ENCODE peak calls at places on chromosomes 7 and 10, in five cellular contexts. One of them, this sample, is unnamed.

GRCh38 chr7:6533893-6534804 is 17.1 kb downstream of the GRID2IP start:
- DNase-seq in HCT116: no peak
- DNase-seq in H1: no peak
- DNase-seq in GM12878: peak
- DNase-seq in K562: no peak
- DNase-seq in this sample: no peak

GRCh38 chr10:103605359-103606156 is 112.1 kb downstream of the NEURL1 start:
- DNase-seq in HCT116: peak
- DNase-seq in H1: peak
- DNase-seq in GM12878: no peak
- DNase-seq in K562: peak
- DNase-seq in this sample: peak

GRCh38 chr10:70601775-70602174 is 766 bp downstream of the PRF1 start:
- DNase-seq in HCT116: no peak
- DNase-seq in H1: no peak
- DNase-seq in GM12878: no peak
- DNase-seq in K562: no peak
- DNase-seq in this sample: no peak

GRCh38 chr7:156153590-156153989 is 341.3 kb upstream of the SHH start:
- DNase-seq in HCT116: no peak
- DNase-seq in H1: no peak
- DNase-seq in GM12878: no peak
- DNase-seq in K562: no peak
- DNase-seq in this sample: no peak

GRCh38 chr10:61804414-61804813 is 97.1 kb upstream of the ARID5B start:
- DNase-seq in HCT116: no peak
- DNase-seq in H1: no peak
- DNase-seq in GM12878: no peak
- DNase-seq in K562: no peak
- DNase-seq in this sample: no peak

GRCh38 chr7:123557016-123557630 is 495 bp downstream of the NDUFA5 start:
- DNase-seq in HCT116: no peak
- DNase-seq in H1: no peak
- DNase-seq in GM12878: no peak
- DNase-seq in K562: no peak
- DNase-seq in this sample: no peak

GRCh38 chr7:20344396-20344795 is 13.7 kb downstream of the ITGB8 start:
- DNase-seq in HCT116: no peak
- DNase-seq in H1: no peak
- DNase-seq in GM12878: no peak
- DNase-seq in K562: no peak
- DNase-seq in this sample: no peak

GRCh38 chr10:11934262-11934661 is 108.3 kb downstream of the UPF2 start:
- DNase-seq in HCT116: no peak
- DNase-seq in H1: no peak
- DNase-seq in GM12878: no peak
- DNase-seq in K562: no peak
- DNase-seq in this sample: no peak

GRCh38 chr7:151897201-151897711 is 20.3 kb upstream of the PRKAG2 start:
- DNase-seq in HCT116: no peak
- DNase-seq in H1: peak
- DNase-seq in GM12878: no peak
- DNase-seq in K562: no peak
- DNase-seq in this sample: no peak

GRCh38 chr10:117360016-117360415 is 15.2 kb downstream of the PDZD8 start:
- DNase-seq in HCT116: no peak
- DNase-seq in H1: no peak
- DNase-seq in GM12878: no peak
- DNase-seq in K562: no peak
- DNase-seq in this sample: no peak

GRCh38 chr7:139619367-139619657 is 95.8 kb downstream of the CLEC2L start:
- DNase-seq in HCT116: no peak
- DNase-seq in H1: no peak
- DNase-seq in GM12878: no peak
- DNase-seq in K562: no peak
- DNase-seq in this sample: no peak

GRCh38 chr7:1364906-1365570 is 94.2 kb downstream of the MICALL2 start:
- DNase-seq in HCT116: no peak
- DNase-seq in H1: no peak
- DNase-seq in GM12878: no peak
- DNase-seq in K562: no peak
- DNase-seq in this sample: no peak

GRCh38 chr10:93319096-93319495 is 163.0 kb downstream of the MYOF start:
- DNase-seq in HCT116: no peak
- DNase-seq in H1: no peak
- DNase-seq in GM12878: no peak
- DNase-seq in K562: no peak
- DNase-seq in this sample: no peak

GRCh38 chr7:138478499-138478908 is 18.4 kb downstream of the TRIM24 start:
- DNase-seq in HCT116: no peak
- DNase-seq in H1: no peak
- DNase-seq in GM12878: peak
- DNase-seq in K562: no peak
- DNase-seq in this sample: no peak

GRCh38 chr10:88979153-88979562 is 11.4 kb upstream of the FAS start:
- DNase-seq in HCT116: no peak
- DNase-seq in H1: no peak
- DNase-seq in GM12878: no peak
- DNase-seq in K562: peak
- DNase-seq in this sample: no peak

GRCh38 chr10:44233561-44234470 is 151.1 kb downstream of the CXCL12 start:
- DNase-seq in HCT116: no peak
- DNase-seq in H1: peak
- DNase-seq in GM12878: no peak
- DNase-seq in K562: no peak
- DNase-seq in this sample: no peak

GRCh38 chr7:90384433-90384832 is 18.8 kb upstream of the CLDN12 start:
- DNase-seq in HCT116: no peak
- DNase-seq in H1: no peak
- DNase-seq in GM12878: no peak
- DNase-seq in K562: no peak
- DNase-seq in this sample: no peak

GRCh38 chr7:24075426-24075810 is 208.6 kb upstream of the NPY start:
- DNase-seq in HCT116: no peak
- DNase-seq in H1: no peak
- DNase-seq in GM12878: no peak
- DNase-seq in K562: no peak
- DNase-seq in this sample: no peak

GRCh38 chr7:55094122-55094690 is 75.4 kb downstream of the EGFR start:
- DNase-seq in HCT116: no peak
- DNase-seq in H1: no peak
- DNase-seq in GM12878: no peak
- DNase-seq in K562: no peak
- DNase-seq in this sample: no peak

GRCh38 chr7:7565746-7566650 is 686 bp upstream of the MIOS start:
- DNase-seq in HCT116: peak
- DNase-seq in H1: peak
- DNase-seq in GM12878: no peak
- DNase-seq in K562: no peak
- DNase-seq in this sample: peak

GRCh38 chr10:94403823-94404228 is 1.5 kb downstream of the TBC1D12 start:
- DNase-seq in HCT116: no peak
- DNase-seq in H1: no peak
- DNase-seq in GM12878: no peak
- DNase-seq in K562: peak
- DNase-seq in this sample: no peak

GRCh38 chr7:12217311-12217710 is 6.2 kb downstream of the TMEM106B start:
- DNase-seq in HCT116: no peak
- DNase-seq in H1: no peak
- DNase-seq in GM12878: no peak
- DNase-seq in K562: no peak
- DNase-seq in this sample: no peak

GRCh38 chr7:34060548-34060947 is 155.2 kb downstream of the BMPER start:
- DNase-seq in HCT116: no peak
- DNase-seq in H1: no peak
- DNase-seq in GM12878: no peak
- DNase-seq in K562: no peak
- DNase-seq in this sample: no peak

GRCh38 chr10:122362621-122363020 is 11.9 kb upstream of the PLEKHA1 start:
- DNase-seq in HCT116: no peak
- DNase-seq in H1: peak
- DNase-seq in GM12878: no peak
- DNase-seq in K562: no peak
- DNase-seq in this sample: no peak

GRCh38 chr10:46222364-46222935 is 64.3 kb upstream of the ANTXRL start:
- DNase-seq in HCT116: no peak
- DNase-seq in H1: no peak
- DNase-seq in GM12878: no peak
- DNase-seq in K562: no peak
- DNase-seq in this sample: no peak

GRCh38 chr7:22890773-22891172 is 68.1 kb upstream of the TOMM7 start:
- DNase-seq in HCT116: no peak
- DNase-seq in H1: peak
- DNase-seq in GM12878: no peak
- DNase-seq in K562: no peak
- DNase-seq in this sample: no peak

GRCh38 chr7:22884911-22885823 is 62.5 kb upstream of the TOMM7 start:
- DNase-seq in HCT116: no peak
- DNase-seq in H1: no peak
- DNase-seq in GM12878: peak
- DNase-seq in K562: no peak
- DNase-seq in this sample: no peak

GRCh38 chr7:22885824-22886255 is 63.2 kb upstream of the TOMM7 start:
- DNase-seq in HCT116: no peak
- DNase-seq in H1: no peak
- DNase-seq in GM12878: peak
- DNase-seq in K562: no peak
- DNase-seq in this sample: no peak
- TF ChIP-seq SRF in HCT116: no peak
- TF ChIP-seq SRF in H1: no peak
- TF ChIP-seq SRF in GM12878: no peak
- TF ChIP-seq SRF in K562: no peak
- TF ChIP-seq SRF in this sample: no peak

GRCh38 chr10:110200518-110200917 is 6.9 kb upstream of the MXI1 start:
- DNase-seq in HCT116: no peak
- DNase-seq in H1: no peak
- DNase-seq in GM12878: no peak
- DNase-seq in K562: no peak
- DNase-seq in this sample: no peak
- TF ChIP-seq SRF in HCT116: no peak
- TF ChIP-seq SRF in H1: no peak
- TF ChIP-seq SRF in GM12878: no peak
- TF ChIP-seq SRF in K562: no peak
- TF ChIP-seq SRF in this sample: no peak

DNA sequence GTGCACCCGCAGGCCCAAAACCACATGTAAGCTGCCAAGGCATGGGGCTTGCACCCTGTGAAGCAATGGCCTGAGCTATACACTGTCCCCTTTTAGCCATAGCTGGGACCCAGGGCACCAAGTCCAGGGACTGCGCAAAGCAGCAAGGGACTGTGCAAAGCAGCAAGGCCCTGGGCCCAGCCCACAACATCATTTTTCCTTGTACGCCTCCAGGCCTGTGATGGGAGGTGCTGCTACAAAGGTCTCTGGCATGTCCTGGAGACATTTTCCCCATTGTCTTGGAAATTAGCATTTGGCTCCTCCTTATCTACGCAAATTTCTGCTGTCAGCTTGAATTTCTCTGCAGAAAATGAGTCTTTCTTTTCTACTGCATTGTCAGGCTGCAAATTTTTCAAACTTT is 24.8 kb downstream of the ARHGAP19 start:
- DNase-seq in HCT116: no peak
- DNase-seq in H1: no peak
- DNase-seq in GM12878: no peak
- DNase-seq in K562: no peak
- DNase-seq in this sample: no peak
- TF ChIP-seq SRF in HCT116: no peak
- TF ChIP-seq SRF in H1: no peak
- TF ChIP-seq SRF in GM12878: no peak
- TF ChIP-seq SRF in K562: no peak
- TF ChIP-seq SRF in this sample: no peak

GRCh38 chr10:21084700-21085099 is 187.6 kb upstream of the NEBL start:
- DNase-seq in HCT116: no peak
- DNase-seq in H1: no peak
- DNase-seq in GM12878: peak
- DNase-seq in K562: no peak
- DNase-seq in this sample: no peak
- TF ChIP-seq SRF in HCT116: no peak
- TF ChIP-seq SRF in H1: no peak
- TF ChIP-seq SRF in GM12878: no peak
- TF ChIP-seq SRF in K562: no peak
- TF ChIP-seq SRF in this sample: no peak

GRCh38 chr10:126932516-126932915 is 27.3 kb downstream of the DOCK1 start:
- DNase-seq in HCT116: no peak
- DNase-seq in H1: no peak
- DNase-seq in GM12878: no peak
- DNase-seq in K562: no peak
- DNase-seq in this sample: no peak

GRCh38 chr10:126929391-126929790 is 24.2 kb downstream of the DOCK1 start:
- DNase-seq in HCT116: no peak
- DNase-seq in H1: no peak
- DNase-seq in GM12878: no peak
- DNase-seq in K562: no peak
- DNase-seq in this sample: peak

GRCh38 chr10:126931548-126931947 is 26.3 kb downstream of the DOCK1 start:
- DNase-seq in HCT116: no peak
- DNase-seq in H1: no peak
- DNase-seq in GM12878: no peak
- DNase-seq in K562: no peak
- DNase-seq in this sample: no peak

GRCh38 chr10:126933116-126933515 is 27.9 kb downstream of the DOCK1 start:
- DNase-seq in HCT116: no peak
- DNase-seq in H1: no peak
- DNase-seq in GM12878: no peak
- DNase-seq in K562: no peak
- DNase-seq in this sample: no peak

DNA sequence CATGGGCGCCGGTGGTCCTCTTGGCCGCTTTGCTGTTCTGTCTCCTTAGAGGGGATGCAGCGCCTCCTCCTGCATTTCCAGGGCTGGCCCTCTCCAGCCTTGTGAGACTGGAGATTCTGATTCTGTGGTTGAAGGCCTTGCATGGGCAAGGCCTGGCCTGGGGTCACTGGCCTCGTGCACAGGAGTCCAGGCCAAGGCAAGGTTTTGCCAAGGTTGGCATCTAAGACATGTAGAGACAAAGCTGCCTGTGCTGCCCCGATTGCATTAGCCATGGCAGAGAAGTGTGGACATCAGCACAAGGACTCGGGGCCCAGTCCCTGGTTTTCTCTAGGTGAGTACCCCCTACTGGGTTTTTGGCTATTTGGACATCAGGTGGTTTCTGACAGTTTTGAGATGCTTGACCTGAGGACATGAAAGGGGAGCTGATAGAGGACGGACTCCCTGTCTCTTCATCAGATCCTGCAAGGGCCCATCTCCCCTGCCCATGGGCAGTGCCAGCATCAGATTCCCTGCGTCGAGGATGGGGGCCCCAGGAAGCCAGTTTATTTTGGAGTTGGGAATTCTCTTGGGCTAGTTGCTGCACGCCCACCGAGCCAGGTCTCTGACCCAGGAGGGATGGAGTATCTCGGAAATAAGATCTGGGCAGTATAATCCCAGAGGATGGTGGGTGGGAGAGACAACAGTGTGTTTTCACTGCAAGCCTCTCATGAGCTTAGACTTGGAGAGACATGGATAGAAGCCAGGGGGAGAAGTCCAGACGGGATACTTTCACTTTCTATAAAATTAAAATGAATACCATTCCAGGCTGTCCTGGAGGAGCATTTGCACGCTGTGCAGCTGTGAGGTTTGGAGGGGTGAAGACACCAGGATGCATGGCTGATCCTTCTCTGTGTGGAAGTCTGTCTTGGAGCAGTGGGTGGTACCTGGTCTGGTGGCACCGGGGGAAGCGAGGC is 25.6 kb downstream of the DOCK1 start:
- DNase-seq in HCT116: no peak
- DNase-seq in H1: no peak
- DNase-seq in GM12878: no peak
- DNase-seq in K562: no peak
- DNase-seq in this sample: no peak
- TF ChIP-seq SRF in HCT116: no peak
- TF ChIP-seq SRF in H1: no peak
- TF ChIP-seq SRF in GM12878: no peak
- TF ChIP-seq SRF in K562: no peak
- TF ChIP-seq SRF in this sample: no peak